ENCODE peak calls at places on chromosomes 2 and 18, in six cellular contexts. One of them, this sample, is unnamed.
A peak's percentile ranks its signal among the peaks of the same experiment; 100 is the strongest.

GRCh38 chr2:32357545-32358482 is 991 bp downstream of the BIRC6 start:
- DNase-seq in COR-L47: peak; percentile 32
- DNase-seq in heart left ventricle: peak; percentile 35
- DNase-seq in NCI-H524: peak; percentile 32
- DNase-seq in HT-29: peak; percentile 51
- DNase-seq in HFFc6: peak; percentile 9
- DNase-seq in this sample: peak; percentile 46

GRCh38 chr2:119605096-119605495 is 60.8 kb downstream of the CFAP221 start:
- DNase-seq in COR-L47: no peak
- DNase-seq in heart left ventricle: no peak
- DNase-seq in NCI-H524: no peak
- DNase-seq in HT-29: no peak
- DNase-seq in HFFc6: no peak
- DNase-seq in this sample: no peak

GRCh38 chr18:8960740-8961657 is 141.5 kb upstream of the NDUFV2 start:
- DNase-seq in COR-L47: no peak
- DNase-seq in heart left ventricle: no peak
- DNase-seq in NCI-H524: no peak
- DNase-seq in HT-29: peak; percentile 72
- DNase-seq in HFFc6: peak; percentile 74
- DNase-seq in this sample: no peak

GRCh38 chr2:45664635-45665269 is 13.3 kb downstream of the PRKCE start:
- DNase-seq in COR-L47: no peak
- DNase-seq in heart left ventricle: no peak
- DNase-seq in NCI-H524: no peak
- DNase-seq in HT-29: no peak
- DNase-seq in HFFc6: no peak
- DNase-seq in this sample: no peak

GRCh38 chr2:83376731-83377130 is 1082.3 kb downstream of the SUCLG1 start:
- DNase-seq in COR-L47: no peak
- DNase-seq in heart left ventricle: no peak
- DNase-seq in NCI-H524: no peak
- DNase-seq in HT-29: no peak
- DNase-seq in HFFc6: no peak
- DNase-seq in this sample: no peak

GRCh38 chr2:3311601-3312000 is 66.0 kb downstream of the EIPR1 start:
- DNase-seq in COR-L47: no peak
- DNase-seq in heart left ventricle: no peak
- DNase-seq in NCI-H524: no peak
- DNase-seq in HT-29: no peak
- DNase-seq in HFFc6: no peak
- DNase-seq in this sample: no peak

GRCh38 chr2:152584301-152584700 is 133.0 kb downstream of the PRPF40A start:
- DNase-seq in COR-L47: no peak
- DNase-seq in heart left ventricle: no peak
- DNase-seq in NCI-H524: no peak
- DNase-seq in HT-29: no peak
- DNase-seq in HFFc6: no peak
- DNase-seq in this sample: no peak

GRCh38 chr2:70101174-70101573 is 13.9 kb downstream of the PCBP1 start:
- DNase-seq in COR-L47: no peak
- DNase-seq in heart left ventricle: no peak
- DNase-seq in NCI-H524: no peak
- DNase-seq in HT-29: no peak
- DNase-seq in HFFc6: no peak
- DNase-seq in this sample: no peak

GRCh38 chr18:53883771-53884170 is 340.7 kb downstream of the MBD2 start:
- DNase-seq in COR-L47: no peak
- DNase-seq in heart left ventricle: no peak
- DNase-seq in NCI-H524: no peak
- DNase-seq in HT-29: no peak
- DNase-seq in HFFc6: no peak
- DNase-seq in this sample: no peak

GRCh38 chr2:191065785-191066184 is 51.8 kb upstream of the STAT1 start:
- DNase-seq in COR-L47: no peak
- DNase-seq in heart left ventricle: no peak
- DNase-seq in NCI-H524: no peak
- DNase-seq in HT-29: no peak
- DNase-seq in HFFc6: no peak
- DNase-seq in this sample: no peak

GRCh38 chr2:226426292-226426736 is 373.3 kb downstream of the IRS1 start:
- DNase-seq in COR-L47: no peak
- DNase-seq in heart left ventricle: no peak
- DNase-seq in NCI-H524: no peak
- DNase-seq in HT-29: no peak
- DNase-seq in HFFc6: peak; percentile 88
- DNase-seq in this sample: no peak

This sample was measured in D341Med.